ENCODE peak calls at places on chromosomes 4 and X, in four cellular contexts. U is lung, Q is mucosa of descending colon, C is PC-9. W is an unnamed sample.

GRCh38 chr4:156497486-156497885 is 474.1 kb downstream of the PDGFC start:
- DNase-seq in U (no peak), Q (no peak), C (no peak), W (no peak)

GRCh38 chrX:108322243-108322642 is 116.0 kb downstream of the COL4A6 start:
- DNase-seq in U (no peak), Q (no peak), C (no peak), W (no peak)

GRCh38 chrX:20144491-20144890 is 2.9 kb upstream of the EIF1AX start:
- DNase-seq in U (no peak), Q (no peak), C (no peak), W (no peak)

GRCh38 chr4:154332681-154333421 is 158.7 kb downstream of the DCHS2 start:
- DNase-seq in U (no peak), Q (no peak), C (no peak), W (no peak)

GRCh38 chr4:169279111-169279510 is 8.4 kb upstream of the SH3RF1 start:
- DNase-seq in U (no peak), Q (no peak), C (no peak), W (no peak)

GRCh38 chr4:185229021-185229818 is 19.8 kb downstream of the SNX25 start:
- DNase-seq in U (peak), Q (no peak), C (no peak), W (no peak)

GRCh38 chrX:76148753-76149152 is 24.1 kb upstream of the PBDC1 start:
- DNase-seq in U (no peak), Q (peak), C (peak), W (no peak)

GRCh38 chr4:110982486-110982885 is 359.6 kb upstream of the PITX2 start:
- DNase-seq in U (no peak), Q (no peak), C (no peak), W (no peak)

GRCh38 chrX:85379174-85379907 is at the start of gene POF1B:
- DNase-seq in U (no peak), Q (peak), C (no peak), W (peak)

GRCh38 chr4:149176019-149176418 is 639.6 kb downstream of the IQCM start:
- DNase-seq in U (peak), Q (peak), C (no peak), W (no peak)

GRCh38 chrX:63713510-63713909 is 71.5 kb downstream of the ARHGEF9 start:
- DNase-seq in U (peak), Q (no peak), C (no peak), W (no peak)

GRCh38 chrX:38214551-38214950 is 6.1 kb downstream of the SRPX start:
- DNase-seq in U (no peak), Q (no peak), C (no peak), W (no peak)

GRCh38 chr4:37685726-37686372 is 327 bp downstream of the RELL1 start:
- DNase-seq in U (peak), Q (peak), C (no peak), W (no peak)

GRCh38 chr4:37453004-37453360 is 208.4 kb downstream of the NWD2 start:
- DNase-seq in U (peak), Q (no peak), C (peak), W (peak)

GRCh38 chr4:76059750-76060149 is 14.8 kb upstream of the ART3 start:
- DNase-seq in U (no peak), Q (no peak), C (peak), W (no peak)

GRCh38 chr4:16794816-16795445 is 103.5 kb downstream of the LDB2 start:
- DNase-seq in U (no peak), Q (no peak), C (no peak), W (no peak)

GRCh38 chrX:133970021-133970550 is 15.3 kb downstream of the GPC3 start:
- DNase-seq in U (no peak), Q (no peak), C (no peak), W (no peak)

GRCh38 chr4:118058955-118059354 is 24.7 kb downstream of the NDST3 start:
- DNase-seq in U (no peak), Q (no peak), C (no peak), W (no peak)

GRCh38 chrX:129433461-129433860 is 89.8 kb downstream of the SMARCA1 start:
- DNase-seq in U (no peak), Q (no peak), C (no peak), W (peak)

GRCh38 chrX:131577433-131577832 is 33.6 kb downstream of the OR13H1 start:
- DNase-seq in U (no peak), Q (no peak), C (no peak), W (no peak)

GRCh38 chr4:169345207-169345788 is 74.5 kb upstream of the SH3RF1 start:
- DNase-seq in U (no peak), Q (no peak), C (peak), W (no peak)

GRCh38 chr4:148441624-148441985 is 609 bp downstream of the NR3C2 start:
- DNase-seq in U (no peak), Q (no peak), C (no peak), W (no peak)

GRCh38 chr4:184460495-184461285 is 13.7 kb downstream of the IRF2 start:
- DNase-seq in U (no peak), Q (no peak), C (no peak), W (no peak)

GRCh38 chrX:154321624-154322023 is 26.0 kb downstream of the TKTL1 start:
- DNase-seq in U (no peak), Q (peak), C (no peak), W (no peak)

GRCh38 chr4:101306225-101306624 is 41.1 kb downstream of the PPP3CA start:
- DNase-seq in U (peak), Q (no peak), C (no peak), W (no peak)

GRCh38 chrX:80747832-80748231 is 61.8 kb downstream of the BRWD3 start:
- DNase-seq in U (no peak), Q (no peak), C (no peak), W (no peak)

GRCh38 chrX:25206761-25207160 is 191.0 kb upstream of the ARX start:
- DNase-seq in U (no peak), Q (no peak), C (no peak), W (no peak)

GRCh38 chr4:61693520-61693919 is 493.4 kb downstream of the ADGRL3 start:
- DNase-seq in U (no peak), Q (no peak), C (no peak), W (no peak)

DNA sequence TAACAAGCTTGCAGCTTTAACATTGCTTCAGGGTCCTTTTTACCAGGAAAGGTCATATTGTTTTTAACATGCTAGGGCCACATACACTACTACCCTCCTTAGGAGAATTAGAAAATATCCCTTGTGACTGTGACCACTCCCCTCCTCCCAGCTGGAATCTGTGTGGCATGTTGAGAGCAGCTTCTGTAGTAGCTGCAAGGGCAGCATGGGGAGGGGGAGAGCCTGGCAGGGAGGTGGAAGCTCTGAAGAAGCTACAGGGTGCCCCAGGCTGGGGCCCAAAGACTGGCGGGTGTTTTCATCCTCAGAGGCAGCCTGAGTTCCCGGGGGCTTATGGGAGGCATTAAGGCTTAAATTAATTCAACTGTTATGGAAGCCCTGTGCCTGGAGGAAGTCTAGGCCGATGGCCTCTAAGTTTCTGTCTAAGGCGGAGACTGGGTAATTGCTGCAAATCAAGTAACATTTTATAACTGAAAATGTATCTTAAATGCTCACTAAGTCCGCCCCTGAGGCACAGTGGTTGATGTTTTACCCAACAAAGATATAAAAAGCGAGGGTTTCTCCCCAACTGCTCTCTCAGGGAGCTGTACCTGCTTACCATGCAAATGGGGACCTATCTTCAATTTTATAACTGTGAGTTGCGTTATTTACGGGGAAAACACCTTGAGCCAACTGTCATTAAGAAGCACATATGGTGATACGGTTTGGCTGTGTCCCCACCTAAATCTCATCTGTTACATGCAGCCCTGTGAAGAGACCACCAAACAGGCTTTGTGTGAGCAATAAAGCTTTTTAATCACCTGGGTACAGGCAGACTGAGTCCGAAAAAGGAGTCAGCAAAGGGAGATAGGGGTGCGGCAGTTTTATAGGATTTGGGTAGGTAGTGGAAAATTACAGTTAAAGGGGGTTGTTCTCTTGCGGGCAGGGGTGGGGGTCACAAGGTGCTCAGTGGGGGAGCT is 37.4 kb upstream of the STS start:
- DNase-seq in U (no peak), Q (no peak), C (no peak), W (no peak)
- H3K4me3 ChIP-seq in U (no peak), Q (no peak), C (no peak), W (no peak)

DNA sequence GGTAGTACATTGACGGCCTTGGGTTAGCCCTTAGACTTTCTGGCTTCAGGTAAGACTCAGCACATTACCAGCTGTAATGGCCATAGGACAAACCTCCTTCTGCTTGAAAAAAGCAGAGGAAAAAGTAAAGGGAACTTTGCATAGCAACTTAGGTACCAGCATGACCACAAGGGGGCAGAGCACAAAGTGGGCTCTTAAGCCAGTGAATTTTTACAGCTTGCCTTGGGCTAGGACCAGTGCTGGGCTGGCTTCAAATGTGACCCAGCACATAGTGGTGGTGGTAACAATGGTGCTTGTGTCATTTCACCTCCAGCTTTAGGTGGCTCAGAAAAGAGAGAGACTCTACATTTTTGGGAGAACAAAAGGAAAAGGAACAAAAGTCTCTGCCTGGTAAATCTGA is 66.1 kb downstream of the KLHL4 start:
- DNase-seq in U (no peak), Q (no peak), C (no peak), W (no peak)
- TF ChIP-seq CTCF in U (no peak), Q (no peak), C (peak), W (peak)

GRCh38 chrX:48939417-48940228 is 17.8 kb downstream of the OTUD5 start:
- DNase-seq in U (no peak), Q (no peak), C (no peak), W (no peak)
- H3K4me3 ChIP-seq in U (no peak), Q (no peak), C (no peak), W (no peak)

DNA sequence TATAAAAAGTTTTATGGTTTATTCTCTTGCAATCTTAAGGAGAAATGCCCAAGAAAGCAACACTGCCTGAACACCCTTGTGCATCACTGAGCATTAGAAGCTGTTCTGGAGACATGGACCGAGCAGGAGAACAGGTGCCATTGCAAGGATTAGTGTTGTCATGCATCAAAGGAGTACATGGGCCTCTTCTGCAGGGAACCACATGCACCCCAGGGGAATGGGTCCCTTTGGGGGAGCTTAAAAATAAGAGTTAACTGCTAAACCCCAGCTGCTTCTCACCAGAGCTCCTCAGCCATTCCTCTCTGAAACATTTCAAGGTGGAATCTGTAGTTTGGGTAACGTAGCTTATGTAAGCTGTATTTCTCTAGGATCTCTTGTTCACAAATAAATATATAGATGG is 353.0 kb upstream of the SLC7A11 start:
- DNase-seq in U (no peak), Q (no peak), C (no peak), W (no peak)
- TF ChIP-seq CTCF in U (no peak), Q (no peak), C (no peak), W (no peak)

GRCh38 chr4:181688416-181688815 is 554.8 kb upstream of the TENM3 start:
- DNase-seq in U (no peak), Q (no peak), C (no peak), W (no peak)
- H3K4me3 ChIP-seq in U (no peak), Q (no peak), C (no peak), W (no peak)

GRCh38 chrX:41481264-41482109 is 34.3 kb downstream of the NYX start:
- DNase-seq in U (no peak), Q (no peak), C (no peak), W (no peak)
- TF ChIP-seq CTCF in U (no peak), Q (no peak), C (peak), W (no peak)

GRCh38 chr4:74161676-74162450 is 3.9 kb downstream of the MTHFD2L start:
- DNase-seq in U (no peak), Q (no peak), C (no peak), W (no peak)

GRCh38 chr4:74157116-74157742 is 689 bp upstream of the MTHFD2L start:
- DNase-seq in U (no peak), Q (no peak), C (no peak), W (no peak)

GRCh38 chr4:74157743-74158560 is at the start of gene MTHFD2L:
- DNase-seq in U (peak), Q (peak), C (peak), W (peak)

GRCh38 chr4:74158561-74159396 is 861 bp downstream of the MTHFD2L start:
- DNase-seq in U (no peak), Q (no peak), C (peak), W (no peak)

DNA sequence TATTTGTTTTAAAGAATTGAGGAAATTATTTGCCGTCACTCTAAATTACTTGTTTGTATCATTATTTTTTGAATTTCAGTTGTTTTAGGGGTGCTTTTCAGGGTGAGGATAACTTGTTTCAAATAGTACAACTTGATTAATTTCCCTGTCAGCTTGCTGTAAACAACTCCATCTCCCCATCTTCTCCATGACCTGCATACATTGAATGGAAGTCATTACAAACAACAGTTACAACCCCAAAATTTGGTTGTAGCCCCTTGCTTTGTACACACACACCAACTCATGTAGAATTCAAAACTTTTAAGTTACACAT is 1.4 kb downstream of the MTHFD2L start:
- DNase-seq in U (no peak), Q (no peak), C (no peak), W (no peak)
- H3K4me3 ChIP-seq in U (no peak), Q (no peak), C (peak), W (peak)

GRCh38 chr4:124785645-124786044 is 73.1 kb upstream of the ANKRD50 start:
- DNase-seq in U (no peak), Q (no peak), C (no peak), W (no peak)
- TF ChIP-seq CTCF in U (no peak), Q (no peak), C (peak), W (no peak)